ENCODE peak calls at places on chromosomes 16 and 17, in five cellular contexts. Q is SK-N-SH; I is fibroblast of mammary gland; M is anterior cingulate cortex; J is stimulated activated CD8-positive, alpha-beta memory T cell treated with anti-CD3 and anti-CD28 coated beads, Interleukin-15, amount 100 ng/mL, for 24 hours. H is an unnamed sample.

GRCh38 chr17:30113213-30113612 is 3.4 kb upstream of the NSRP1 start:
- DNase-seq in M (no peak), J (no peak), I (peak; percentile 19), Q (no peak), H (no peak)

GRCh38 chr16:82603784-82604411 is 22.9 kb upstream of the CDH13 start:
- DNase-seq in J (no peak), Q (no peak), I (peak; percentile 50), M (peak; percentile 11), H (no peak)

GRCh38 chr17:73628642-73629552 is 15.3 kb downstream of the SDK2 start:
- DNase-seq in Q (no peak), J (no peak), M (no peak), I (peak; percentile 67), H (no peak)

GRCh38 chr17:48995332-48995870 is 1.8 kb upstream of the IGF2BP1 start:
- DNase-seq in M (no peak), Q (no peak), I (no peak), J (no peak), H (no peak)

GRCh38 chr16:47037396-47037745 is 63.9 kb upstream of the DNAJA2 start:
- DNase-seq in Q (no peak), M (no peak), I (peak; percentile 7), J (peak; percentile 7), H (no peak)

GRCh38 chr17:40111221-40112128 is 10.3 kb upstream of the MSL1 start:
- DNase-seq in J (no peak), M (peak; percentile 82), I (peak; percentile 99), Q (peak; percentile 87), H (peak; percentile 71)

GRCh38 chr17:75285123-75285522 is 4.1 kb downstream of the SLC25A19 start:
- DNase-seq in J (no peak), I (no peak), Q (no peak), M (no peak), H (no peak)

GRCh38 chr17:75344664-75345063 is 55.4 kb upstream of the SLC25A19 start:
- DNase-seq in I (no peak), J (no peak), Q (no peak), M (no peak), H (no peak)

GRCh38 chr17:32910769-32911168 is 17.2 kb upstream of the TMEM98 start:
- DNase-seq in M (no peak), Q (no peak), I (no peak), J (no peak), H (no peak)

GRCh38 chr16:77833906-77834599 is 45.7 kb downstream of the VAT1L start:
- DNase-seq in J (no peak), M (no peak), Q (no peak), I (peak; percentile 32), H (no peak)

GRCh38 chr16:72023962-72024361 is 15.4 kb downstream of the DHODH start:
- DNase-seq in M (no peak), I (no peak), Q (no peak), J (no peak), H (no peak)

GRCh38 chr16:57988929-57989328 is 11.5 kb downstream of the ZNF319 start:
- DNase-seq in I (no peak), M (peak; percentile 59), Q (no peak), J (no peak), H (no peak)

GRCh38 chr17:11550431-11550830 is 47.8 kb upstream of the DNAH9 start:
- DNase-seq in Q (no peak), J (no peak), M (no peak), I (no peak), H (no peak)

GRCh38 chr17:3810019-3810418 is 9.0 kb upstream of the ITGAE start:
- DNase-seq in M (no peak), J (no peak), Q (no peak), I (no peak), H (no peak)

GRCh38 chr17:17940451-17940911 is 31.7 kb downstream of the TOM1L2 start:
- DNase-seq in I (peak; percentile 56), M (no peak), Q (peak; percentile 57), J (no peak), H (no peak)

GRCh38 chr17:71163121-71163812 is 957.6 kb upstream of the SOX9 start:
- DNase-seq in Q (no peak), M (no peak), I (no peak), J (no peak), H (no peak)

GRCh38 chr17:68515238-68515637 is 3.0 kb downstream of the PRKAR1A start:
- DNase-seq in M (no peak), I (no peak), Q (no peak), J (no peak), H (no peak)

GRCh38 chr16:89669755-89670154 is 12.1 kb downstream of the SPATA33 start:
- DNase-seq in M (no peak), J (no peak), Q (no peak), I (no peak), H (no peak)

GRCh38 chr16:71637398-71637797 is 11.4 kb downstream of the MARVELD3 start:
- DNase-seq in Q (no peak), I (peak; percentile 86), J (no peak), M (no peak), H (no peak)

GRCh38 chr17:64641499-64641898 is 20.6 kb downstream of the SMURF2 start:
- DNase-seq in Q (peak; percentile 75), J (no peak), I (peak; percentile 94), M (no peak), H (no peak)

H was measured in D721Med.